ENCODE peak calls at places on chromosomes 13 and 19, in ten cellular contexts. S is left cardiac atrium; U is T-helper 2 cell; V is AG10803; A is stimulated activated CD4-positive, alpha-beta T cell treated with anti-CD3 and anti-CD28 coated beads, TNF-alpha, amount 100 ng/mL, for 1 hour; G is GM20000; L is T47D; W is thoracic aorta; E is Daoy; I is Peyer's patch. H is an unnamed sample.

GRCh38 chr13:44815507-44816074 is 173.7 kb downstream of the NUFIP1 start:
- DNase-seq in V (peak; percentile 98), S (peak; percentile 28), A (no peak), U (no peak), E (peak; percentile 86), W (no peak), I (no peak), G (peak; percentile 24), L (peak; percentile 62), H (peak; percentile 54)

GRCh38 chr13:32261567-32261966 is 53.6 kb downstream of the ZAR1L start:
- DNase-seq in I (no peak), U (no peak), G (no peak), V (peak; percentile 48), E (peak; percentile 79), W (peak; percentile 62), S (peak; percentile 91), L (no peak), A (no peak), H (peak; percentile 99)

GRCh38 chr19:18326772-18327171 is 3.9 kb upstream of the LSM4 start:
- DNase-seq in L (peak; percentile 64), W (no peak), S (no peak), V (no peak), I (no peak), U (no peak), A (no peak), G (no peak), E (no peak), H (no peak)

GRCh38 chr19:15894359-15894758 is 3.5 kb downstream of the CYP4F2 start:
- DNase-seq in L (no peak), I (no peak), A (no peak), S (no peak), V (no peak), W (no peak), E (no peak), G (no peak), U (no peak), H (no peak)

GRCh38 chr13:93727301-93728141 is 500.9 kb downstream of the GPC6 start:
- DNase-seq in E (peak; percentile 21), U (no peak), I (no peak), G (no peak), A (no peak), S (no peak), W (no peak), L (peak; percentile 59), V (peak; percentile 77), H (no peak)

GRCh38 chr13:36601186-36601585 is 72.6 kb upstream of the SERTM1 start:
- DNase-seq in A (no peak), E (peak; percentile 2), L (no peak), U (no peak), G (no peak), V (peak; percentile 2), S (no peak), I (no peak), W (no peak), H (no peak)

GRCh38 chr19:11191273-11191755 is 6.0 kb downstream of the KANK2 start:
- DNase-seq in I (no peak), G (no peak), V (peak; percentile 61), E (peak; percentile 53), U (no peak), W (peak; percentile 65), S (peak; percentile 88), A (no peak), L (peak; percentile 32), H (peak; percentile 40)

GRCh38 chr19:16040642-16041041 is 35.7 kb upstream of the TPM4 start:
- DNase-seq in A (no peak), E (no peak), G (no peak), U (no peak), L (no peak), S (no peak), V (peak; percentile 71), W (no peak), I (no peak), H (peak; percentile 46)

GRCh38 chr13:110388141-110388943 is 81.3 kb downstream of the COL4A2 start:
- DNase-seq in U (no peak), V (peak; percentile 87), A (no peak), S (peak; percentile 50), E (peak; percentile 86), L (no peak), W (peak; percentile 51), I (no peak), G (no peak), H (no peak)

GRCh38 chr19:24049537-24049936 is 37.5 kb upstream of the ZNF254 start:
- DNase-seq in A (no peak), I (no peak), L (no peak), S (no peak), V (no peak), W (no peak), E (no peak), U (no peak), G (no peak), H (no peak)

GRCh38 chr19:49875801-49876421 is 1.2 kb downstream of the AKT1S1 start:
- DNase-seq in L (no peak), U (no peak), I (peak; percentile 51), S (peak; percentile 74), E (peak; percentile 62), W (no peak), V (peak; percentile 27), A (no peak), G (peak; percentile 68), H (peak; percentile 72)

GRCh38 chr13:83577183-83577582 is 305.1 kb downstream of the SLITRK1 start:
- DNase-seq in G (no peak), U (no peak), S (no peak), E (no peak), W (no peak), I (no peak), V (no peak), A (no peak), L (no peak), H (no peak)

GRCh38 chr19:23596872-23597271 is 90.1 kb downstream of the ZNF675 start:
- DNase-seq in I (no peak), L (no peak), S (no peak), W (no peak), G (no peak), V (no peak), A (no peak), U (no peak), E (no peak), H (no peak)

GRCh38 chr13:102461302-102461701 is 59.5 kb upstream of the FGF14 start:
- DNase-seq in E (no peak), G (no peak), W (no peak), V (no peak), L (no peak), A (no peak), U (no peak), I (no peak), S (no peak), H (no peak)

GRCh38 chr13:59700281-59700680 is 463.4 kb downstream of the DIAPH3 start:
- DNase-seq in S (no peak), V (peak; percentile 43), E (no peak), I (no peak), L (no peak), U (no peak), A (no peak), W (no peak), G (no peak), H (no peak)

GRCh38 chr19:18233224-18233825 is 7.1 kb upstream of the PDE4C start:
- DNase-seq in W (no peak), V (no peak), A (no peak), E (peak; percentile 68), I (no peak), L (peak; percentile 78), U (no peak), G (peak; percentile 83), S (no peak), H (peak; percentile 34)

GRCh38 chr19:6238643-6239281 is 41.0 kb downstream of the MLLT1 start:
- DNase-seq in G (no peak), U (no peak), L (peak; percentile 48), S (peak; percentile 74), E (peak; percentile 63), A (no peak), W (no peak), I (no peak), V (peak; percentile 81), H (no peak)

GRCh38 chr13:24271611-24272451 is 37.5 kb upstream of the C1QTNF9 start:
- DNase-seq in S (peak; percentile 70), A (no peak), I (peak; percentile 74), U (no peak), L (no peak), W (no peak), G (peak; percentile 65), V (peak; percentile 77), E (peak; percentile 16), H (peak; percentile 60)

GRCh38 chr19:13689050-13689449 is 75.3 kb upstream of the MRI1 start:
- DNase-seq in E (peak; percentile 52), A (no peak), G (peak; percentile 25), L (peak; percentile 76), I (no peak), V (peak; percentile 16), U (no peak), S (no peak), W (no peak), H (peak; percentile 31)

GRCh38 chr19:9144920-9145319 is 4.7 kb downstream of the ZNF317 start:
- DNase-seq in E (no peak), A (no peak), I (no peak), V (peak; percentile 1), G (no peak), S (no peak), L (no peak), U (no peak), W (no peak), H (no peak)